ENCODE peak calls at places on chromosomes 5 and 9, in four cellular contexts. W is right lobe of liver, M is neural progenitor cell, D is gastrocnemius medialis. E is an unnamed sample.
A peak's percentile ranks its signal among the peaks of the same experiment; 100 is the strongest.

GRCh38 chr5:5705010-5705409 is 282.5 kb downstream of the ICE1 start:
- DNase-seq in W (no peak), M (no peak), D (no peak), E (no peak)

GRCh38 chr5:132190161-132190817 is 37.4 kb downstream of the P4HA2 start:
- DNase-seq in W (no peak), M (peak; percentile 77), D (no peak), E (no peak)

GRCh38 chr9:17871213-17871890 is 292.5 kb downstream of the SH3GL2 start:
- DNase-seq in W (no peak), M (no peak), D (no peak), E (no peak)

GRCh38 chr5:1011226-1011631 is 2.6 kb downstream of the NKD2 start:
- DNase-seq in W (peak; percentile 53), M (peak; percentile 76), D (no peak), E (no peak)

GRCh38 chr5:147539053-147539452 is 29.2 kb upstream of the DPYSL3 start:
- DNase-seq in W (no peak), M (no peak), D (no peak), E (no peak)

GRCh38 chr5:38297830-38298608 is 39.7 kb downstream of the EGFLAM start:
- DNase-seq in W (no peak), M (no peak), D (no peak), E (no peak)

GRCh38 chr9:35537898-35538297 is 48.0 kb downstream of the RUSC2 start:
- DNase-seq in W (no peak), M (peak; percentile 20), D (no peak), E (no peak)

GRCh38 chr9:18489861-18490260 is 15.9 kb downstream of the ADAMTSL1 start:
- DNase-seq in W (no peak), M (no peak), D (no peak), E (no peak)

GRCh38 chr5:112318346-112318745 is 100.7 kb downstream of the EPB41L4A start:
- DNase-seq in W (no peak), M (no peak), D (no peak), E (no peak)

GRCh38 chr5:88689662-88690351 is 193.2 kb downstream of the MEF2C start:
- DNase-seq in W (no peak), M (peak; percentile 48), D (no peak), E (no peak)

GRCh38 chr5:3364433-3364832 is 231.2 kb upstream of the IRX1 start:
- DNase-seq in W (no peak), M (no peak), D (no peak), E (no peak)

GRCh38 chr9:136576269-136576626 is 30.4 kb upstream of the NOTCH1 start:
- DNase-seq in W (no peak), M (no peak), D (no peak), E (no peak)

GRCh38 chr9:105883847-105884246 is 189.5 kb downstream of the TMEM38B start:
- DNase-seq in W (no peak), M (no peak), D (no peak), E (no peak)

GRCh38 chr5:118070041-118070440 is 918.3 kb downstream of the DTWD2 start:
- DNase-seq in W (no peak), M (no peak), D (no peak), E (no peak)

GRCh38 chr5:54135042-54135441 is 175.3 kb downstream of the ARL15 start:
- DNase-seq in W (no peak), M (no peak), D (no peak), E (no peak)

GRCh38 chr9:83304686-83305085 is 233.5 kb downstream of the FRMD3 start:
- DNase-seq in W (peak; percentile 74), M (no peak), D (peak; percentile 56), E (peak; percentile 27)

GRCh38 chr5:178981381-178981780 is 13.7 kb downstream of the GRM6 start:
- DNase-seq in W (no peak), M (no peak), D (no peak), E (no peak)
- H3K9me3 ChIP-seq in W (no peaks in the 10 kb centered on the region), M (peaks cover 7% of the 10 kb centered on the region), D (no peaks in the 10 kb centered on the region), E (peaks cover 67% of the 10 kb centered on the region)

GRCh38 chr9:82104252-82104651 is 115.7 kb downstream of the SPATA31D1 start:
- DNase-seq in W (no peak), M (no peak), D (no peak), E (no peak)

GRCh38 chr9:82108474-82108873 is 119.9 kb downstream of the SPATA31D1 start:
- DNase-seq in W (no peak), M (no peak), D (no peak), E (no peak)

GRCh38 chr9:82108881-82109280 is 120.3 kb downstream of the SPATA31D1 start:
- DNase-seq in W (no peak), M (no peak), D (no peak), E (no peak)

GRCh38 chr9:82106536-82106935 is 118.0 kb downstream of the SPATA31D1 start:
- DNase-seq in W (no peak), M (no peak), D (no peak), E (no peak)

GRCh38 chr9:82105729-82106128 is 117.2 kb downstream of the SPATA31D1 start:
- DNase-seq in W (no peak), M (no peak), D (no peak), E (no peak)
- TF ChIP-seq CTCF in W (peak; percentile 54), M (no peak), D (no peak), E (no peak)

DNA sequence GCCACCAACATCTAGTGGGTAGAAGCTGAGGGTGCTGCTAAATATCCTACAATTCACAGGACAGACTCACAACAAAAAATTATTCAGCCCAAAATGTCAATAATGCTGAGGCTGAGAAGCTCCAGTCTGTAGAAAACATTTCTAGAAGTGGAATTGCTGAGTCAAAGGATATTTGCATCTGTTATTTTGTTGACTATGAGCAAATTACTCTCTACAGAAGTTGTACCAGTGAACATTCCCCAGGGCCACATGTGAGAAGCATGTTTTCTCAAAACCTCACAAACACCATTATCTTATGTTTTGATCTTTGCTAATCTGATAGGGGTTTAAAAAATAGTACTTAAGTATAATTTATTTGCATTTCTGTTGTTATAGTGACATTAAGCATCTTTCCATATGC is 15.4 kb downstream of the ITK start:
- DNase-seq in W (no peak), M (no peak), D (no peak), E (no peak)
- H3K4me1 ChIP-seq in W (no peaks in the 10 kb centered on the region), M (no peaks in the 10 kb centered on the region), D (peaks cover 6% of the 10 kb centered on the region), E (no peaks in the 10 kb centered on the region)

GRCh38 chr9:40909821-40910220 is 218.7 kb downstream of the FOXD4L6 start:
- DNase-seq in W (no peak), M (no peak), D (no peak), E (no peak)
- H3K9me3 ChIP-seq in W (peaks cover 28% of the 10 kb centered on the region), M (peaks cover 42% of the 10 kb centered on the region), D (peaks cover 85% of the 10 kb centered on the region), E (peaks cover 100% of the 10 kb centered on the region)

GRCh38 chr9:134855231-134855899 is 25.2 kb upstream of the FCN2 start:
- DNase-seq in W (no peak), M (no peak), D (no peak), E (no peak)

GRCh38 chr9:134861586-134862334 is 18.9 kb upstream of the FCN2 start:
- DNase-seq in W (no peak), M (no peak), D (no peak), E (no peak)

GRCh38 chr9:134860510-134860909 is 20.1 kb upstream of the FCN2 start:
- DNase-seq in W (no peak), M (no peak), D (no peak), E (no peak)

GRCh38 chr9:134855900-134856377 is 24.7 kb upstream of the FCN2 start:
- DNase-seq in W (no peak), M (no peak), D (no peak), E (no peak)

DNA sequence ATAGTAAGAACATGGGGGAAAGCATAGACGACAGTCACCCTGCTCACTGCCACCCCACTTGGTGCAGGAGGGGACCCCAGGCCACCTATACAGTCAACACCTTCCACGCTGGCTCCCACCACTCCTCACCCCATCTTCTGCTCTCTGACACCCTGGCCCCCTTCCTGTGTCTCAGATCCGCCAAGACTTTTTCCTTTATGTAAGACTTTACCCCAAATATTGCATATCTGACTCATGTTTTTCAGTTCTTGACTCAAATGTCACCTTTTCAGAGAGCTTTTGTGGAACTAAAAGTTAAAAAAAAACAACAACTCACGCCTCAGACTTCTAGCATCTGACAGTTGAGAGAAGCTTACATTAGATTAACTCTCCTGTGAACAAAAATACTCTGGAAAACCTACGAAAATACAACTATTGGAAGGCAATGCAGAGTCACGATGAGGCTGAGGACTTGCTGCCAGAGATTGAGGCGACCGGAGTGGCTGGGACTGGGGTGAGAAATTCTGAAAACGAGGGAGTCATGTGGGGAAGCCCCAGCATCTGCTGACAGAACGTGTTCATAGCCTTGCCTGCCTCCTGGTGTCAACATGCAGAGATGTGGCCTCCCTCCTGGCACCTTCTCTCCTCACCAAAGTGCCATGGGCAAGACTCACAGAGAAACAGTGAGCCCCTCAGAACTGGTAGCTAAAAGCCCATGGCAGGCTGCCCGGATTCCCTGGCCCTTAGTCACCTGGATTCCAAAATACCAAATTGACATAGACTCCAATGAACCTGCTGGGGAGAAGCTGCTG is 22.4 kb upstream of the FCN2 start:
- DNase-seq in W (no peak), M (no peak), D (no peak), E (no peak)
- TF ChIP-seq CTCF in W (no peak), M (no peak), D (no peak), E (no peak)

GRCh38 chr5:61298580-61298979 is 33.5 kb upstream of the ZSWIM6 start:
- DNase-seq in W (no peak), M (no peak), D (no peak), E (no peak)
- H3K4me1 ChIP-seq in W (peaks cover 6% of the 10 kb centered on the region), M (peaks cover 20% of the 10 kb centered on the region), D (peaks cover 21% of the 10 kb centered on the region), E (peaks cover 23% of the 10 kb centered on the region)

GRCh38 chr5:141101059-141101458 is 786 bp downstream of the PCDHB3 start:
- DNase-seq in W (no peak), M (no peak), D (no peak), E (no peak)

GRCh38 chr5:141105350-141105749 is 5.1 kb downstream of the PCDHB3 start:
- DNase-seq in W (no peak), M (no peak), D (no peak), E (no peak)

GRCh38 chr5:141094481-141095262 is at the start of gene PCDHB2:
- DNase-seq in W (no peak), M (peak; percentile 94), D (no peak), E (no peak)

GRCh38 chr5:141095263-141095641 is 837 bp downstream of the PCDHB2 start:
- DNase-seq in W (no peak), M (no peak), D (no peak), E (no peak)

GRCh38 chr5:141100243-141100805 is at the start of gene PCDHB3:
- DNase-seq in W (no peak), M (no peak), D (no peak), E (no peak)
- H3K9me3 ChIP-seq in W (no peaks in the 10 kb centered on the region), M (peaks cover 59% of the 10 kb centered on the region), D (no peaks in the 10 kb centered on the region), E (peaks cover 37% of the 10 kb centered on the region)

E was measured in thoracic aorta.